ENCODE peak calls at places on chromosomes 16 and 17, in five cellular contexts. V, Y, T, M and W are unnamed samples.

GRCh38 chr16:19127205-19127604 is 13.4 kb downstream of the ITPRIPL2 start:
- DNase-seq in V (no peak), Y (no peak), T (no peak), M (no peak), W (no peak)

GRCh38 chr16:50994995-50995394 is 156.1 kb downstream of the SALL1 start:
- DNase-seq in V (no peak), Y (no peak), T (no peak), M (no peak), W (no peak)

GRCh38 chr16:3152022-3152272 is 17.1 kb downstream of the ZNF213 start:
- DNase-seq in V (no peak), Y (no peak), T (no peak), M (no peak), W (no peak)

GRCh38 chr17:5825717-5826330 is 241.5 kb upstream of the NLRP1 start:
- DNase-seq in V (no peak), Y (no peak), T (no peak), M (no peak), W (no peak)

GRCh38 chr17:68580236-68580903 is 20.8 kb downstream of the FAM20A start:
- DNase-seq in V (no peak), Y (no peak), T (no peak), M (peak), W (no peak)

GRCh38 chr17:13393841-13394710 is 207.7 kb downstream of the HS3ST3A1 start:
- DNase-seq in V (no peak), Y (no peak), T (no peak), M (no peak), W (no peak)

GRCh38 chr17:27295945-27296344 is 2.0 kb downstream of the WSB1 start:
- DNase-seq in V (no peak), Y (no peak), T (no peak), M (no peak), W (no peak)

GRCh38 chr16:64933890-64934289 is 188.0 kb downstream of the CDH11 start:
- DNase-seq in V (no peak), Y (no peak), T (no peak), M (no peak), W (no peak)

GRCh38 chr17:3544365-3544764 is 13.2 kb downstream of the TRPV3 start:
- DNase-seq in V (no peak), Y (no peak), T (no peak), M (no peak), W (no peak)

GRCh38 chr17:54544239-54544638 is 356.4 kb upstream of the TOM1L1 start:
- DNase-seq in V (peak), Y (no peak), T (peak), M (no peak), W (no peak)

GRCh38 chr17:48795444-48796162 is 21.4 kb downstream of the TTLL6 start:
- DNase-seq in V (no peak), Y (peak), T (no peak), M (peak), W (no peak)

GRCh38 chr16:57367111-57367752 is 5.1 kb upstream of the CX3CL1 start:
- DNase-seq in V (no peak), Y (no peak), T (no peak), M (no peak), W (no peak)

GRCh38 chr16:11668590-11669379 is 530 bp downstream of the SNN start:
- DNase-seq in V (no peak), Y (no peak), T (peak), M (no peak), W (no peak)

GRCh38 chr16:24906199-24906808 is 60.5 kb downstream of the SLC5A11 start:
- DNase-seq in V (no peak), Y (peak), T (no peak), M (peak), W (no peak)

GRCh38 chr16:85363881-85364280 is 249.2 kb upstream of the GSE1 start:
- DNase-seq in V (no peak), Y (no peak), T (no peak), M (no peak), W (no peak)

GRCh38 chr17:42686520-42687137 is 4.3 kb downstream of the CNTNAP1 start:
- DNase-seq in V (no peak), Y (no peak), T (no peak), M (no peak), W (no peak)

GRCh38 chr17:60391419-60392041 is 403 bp downstream of the USP32 start:
- DNase-seq in V (peak), Y (no peak), T (peak), M (no peak), W (no peak)

GRCh38 chr17:40554646-40555295 is 10.5 kb downstream of the CCR7 start:
- DNase-seq in V (no peak), Y (no peak), T (peak), M (no peak), W (peak)

GRCh38 chr16:48041861-48042435 is 113.8 kb downstream of the ABCC12 start:
- DNase-seq in V (no peak), Y (peak), T (peak), M (peak), W (peak)

GRCh38 chr16:56861092-56861610 is 3.9 kb upstream of the SLC12A3 start:
- DNase-seq in V (no peak), Y (peak), T (no peak), M (peak), W (peak)

GRCh38 chr17:43125967-43126910 is 1.1 kb upstream of the BRCA1 start:
- DNase-seq in V (no peak), Y (no peak), T (peak), M (peak), W (peak)

GRCh38 chr17:76584427-76585047 is 1.1 kb downstream of the ST6GALNAC2 start:
- DNase-seq in V (no peak), Y (no peak), T (peak), M (no peak), W (no peak)

GRCh38 chr16:87371261-87371866 is 12.2 kb downstream of the FBXO31 start:
- DNase-seq in V (no peak), Y (no peak), T (no peak), M (no peak), W (no peak)

GRCh38 chr17:42441717-42442565 is 16.7 kb upstream of the ATP6V0A1 start:
- DNase-seq in V (no peak), Y (no peak), T (no peak), M (peak), W (no peak)

GRCh38 chr17:28282596-28282995 is 36.4 kb upstream of the TMEM97 start:
- DNase-seq in V (no peak), Y (peak), T (no peak), M (no peak), W (no peak)

GRCh38 chr16:65991149-65991701 is 375.3 kb upstream of the CDH5 start:
- DNase-seq in V (no peak), Y (no peak), T (peak), M (no peak), W (no peak)

GRCh38 chr17:76076100-76076764 is 1.7 kb downstream of the GALR2 start:
- DNase-seq in V (no peak), Y (no peak), T (peak), M (no peak), W (no peak)

GRCh38 chr16:52076332-52077115 is 470.4 kb downstream of the TOX3 start:
- DNase-seq in V (no peak), Y (no peak), T (no peak), M (no peak), W (no peak)

GRCh38 chr16:79264237-79265104 is 336.1 kb downstream of the MAF start:
- DNase-seq in V (no peak), Y (no peak), T (no peak), M (no peak), W (no peak)

GRCh38 chr17:17055286-17056166 is 13.3 kb downstream of the MPRIP start:
- DNase-seq in V (no peak), Y (peak), T (peak), M (no peak), W (no peak)

GRCh38 chr17:76146053-76146875 is 5.2 kb upstream of the FOXJ1 start:
- DNase-seq in V (no peak), Y (no peak), T (no peak), M (no peak), W (no peak)

GRCh38 chr16:76346210-76346609 is 69.0 kb downstream of the CNTNAP4 start:
- DNase-seq in V (no peak), Y (no peak), T (no peak), M (no peak), W (no peak)

GRCh38 chr16:1712791-1713261 is 6.8 kb downstream of the MAPK8IP3 start:
- DNase-seq in V (no peak), Y (no peak), T (no peak), M (no peak), W (no peak)

GRCh38 chr16:11251525-11252481 is 4.2 kb downstream of the SOCS1 start:
- DNase-seq in V (no peak), Y (no peak), T (no peak), M (no peak), W (no peak)

GRCh38 chr16:16010194-16010593 is 60.8 kb downstream of the ABCC1 start:
- DNase-seq in V (no peak), Y (no peak), T (no peak), M (no peak), W (no peak)
- TF ChIP-seq USF2 in V (no peak), Y (no peak), T (no peak), M (no peak), W (no peak)

DNA sequence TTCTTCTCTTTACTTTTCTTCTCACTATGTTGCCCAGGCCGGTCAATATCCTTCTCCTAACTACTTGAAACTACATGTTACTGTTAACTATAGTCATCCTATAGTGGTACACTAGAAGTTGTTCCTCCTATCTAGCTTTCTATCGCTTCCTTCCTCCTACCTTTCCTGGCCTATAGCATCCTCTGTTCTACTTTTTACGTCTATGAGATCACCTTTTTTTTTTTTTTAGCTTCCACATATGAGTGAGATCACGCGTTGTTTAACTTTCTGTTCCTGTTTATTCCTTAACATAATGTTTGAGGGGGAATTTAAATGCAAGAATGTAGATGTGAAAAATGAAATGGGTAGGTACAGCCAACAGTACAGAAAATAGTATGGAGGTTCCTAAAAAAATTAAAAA is 30.5 kb upstream of the YPEL2 start:
- DNase-seq in V (no peak), Y (no peak), T (no peak), M (no peak), W (no peak)
- TF ChIP-seq JUN in V (no peak), Y (no peak), T (no peak), M (no peak), W (no peak)

GRCh38 chr17:70184770-70185169 is 15.4 kb downstream of the KCNJ2 start:
- DNase-seq in V (no peak), Y (peak), T (no peak), M (no peak), W (no peak)

GRCh38 chr17:70183508-70183907 is 14.2 kb downstream of the KCNJ2 start:
- DNase-seq in V (no peak), Y (no peak), T (no peak), M (no peak), W (no peak)

GRCh38 chr17:70184207-70184606 is 14.9 kb downstream of the KCNJ2 start:
- DNase-seq in V (no peak), Y (no peak), T (no peak), M (no peak), W (no peak)

GRCh38 chr17:70181866-70182265 is 12.5 kb downstream of the KCNJ2 start:
- DNase-seq in V (no peak), Y (no peak), T (no peak), M (no peak), W (no peak)

DNA sequence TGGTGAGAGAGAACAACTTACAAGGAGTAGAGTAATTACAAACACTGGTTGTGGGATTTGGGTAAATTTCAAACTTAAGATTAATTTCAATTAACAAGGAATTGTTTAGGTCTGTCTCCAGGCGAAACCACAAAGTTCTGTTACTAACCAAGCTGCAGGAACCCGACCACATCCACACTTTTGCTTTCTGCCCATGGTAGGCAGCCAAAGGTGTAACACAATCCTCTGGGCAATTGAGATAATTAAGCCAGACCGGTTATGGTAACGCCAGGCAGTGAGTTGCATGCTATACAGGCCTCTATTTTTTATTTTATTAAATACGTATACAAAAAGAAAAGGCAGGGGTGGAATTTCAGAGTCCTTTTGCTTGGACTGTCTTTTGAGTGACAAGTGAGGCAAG is 12.0 kb downstream of the KCNJ2 start:
- DNase-seq in V (no peak), Y (no peak), T (no peak), M (no peak), W (no peak)
- TF ChIP-seq USF2 in V (no peak), Y (no peak), T (no peak), M (no peak), W (no peak)

GRCh38 chr16:29313559-29313887 is 93.0 kb downstream of the NPIPB11 start:
- DNase-seq in V (no peak), Y (no peak), T (no peak), M (no peak), W (no peak)
- TF ChIP-seq JUN in V (no peak), Y (no peak), T (no peak), M (no peak), W (no peak)

GRCh38 chr16:27402569-27402963 is 592 bp downstream of the IL21R start:
- DNase-seq in V (no peak), Y (no peak), T (no peak), M (no peak), W (no peak)

GRCh38 chr16:27400751-27401620 is 988 bp upstream of the IL21R start:
- DNase-seq in V (no peak), Y (no peak), T (no peak), M (no peak), W (no peak)

GRCh38 chr16:27403601-27403992 is 1.6 kb downstream of the IL21R start:
- DNase-seq in V (no peak), Y (no peak), T (no peak), M (no peak), W (no peak)

GRCh38 chr16:27402964-27403600 is 1.1 kb downstream of the IL21R start:
- DNase-seq in V (no peak), Y (no peak), T (no peak), M (no peak), W (no peak)

DNA sequence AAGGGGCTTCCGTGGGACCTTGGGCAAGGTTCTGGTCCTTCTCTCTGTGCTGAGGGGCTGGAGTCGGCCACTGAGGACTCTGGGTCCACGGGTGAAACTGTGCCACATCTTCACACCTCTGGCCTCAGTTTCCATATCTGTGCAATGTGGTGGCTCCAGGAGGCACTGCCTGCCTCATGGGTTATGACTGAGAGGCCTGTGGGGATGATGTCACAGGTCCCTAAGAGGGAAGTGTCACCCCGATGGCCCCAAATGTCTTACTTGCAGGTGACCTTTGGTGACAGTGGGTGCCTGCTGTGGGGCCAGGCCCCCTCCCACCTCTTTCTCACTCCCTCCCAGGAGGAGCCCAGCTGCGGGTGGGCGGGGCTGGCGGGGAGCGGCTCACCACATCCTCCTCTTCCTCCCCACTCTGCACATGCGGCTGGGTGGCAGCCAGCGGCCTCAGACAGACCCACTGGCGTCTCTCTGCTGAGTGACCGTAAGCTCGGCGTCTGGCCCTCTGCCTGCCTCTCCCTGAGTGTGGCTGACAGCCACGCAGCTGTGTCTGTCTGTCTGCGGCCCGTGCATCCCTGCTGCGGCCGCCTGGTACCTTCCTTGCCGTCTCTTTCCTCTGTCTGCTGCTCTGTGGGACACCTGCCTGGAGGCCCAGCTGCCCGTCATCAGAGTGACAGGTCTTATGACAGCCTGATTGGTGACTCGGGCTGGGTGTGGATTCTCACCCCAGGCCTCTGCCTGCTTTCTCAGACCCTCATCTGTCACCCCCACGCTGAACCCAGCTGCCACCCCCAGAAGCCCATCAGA is at the start of gene IL21R:
- DNase-seq in V (no peak), Y (no peak), T (no peak), M (no peak), W (peak)
- TF ChIP-seq USF2 in V (no peak), Y (no peak), T (no peak), M (no peak), W (no peak)

GRCh38 chr16:29748077-29748759 is 2.4 kb upstream of the C16orf54 start:
- DNase-seq in V (no peak), Y (no peak), T (no peak), M (no peak), W (no peak)
- TF ChIP-seq JUN in V (no peak), Y (no peak), T (no peak), M (no peak), W (no peak)